ENCODE peak calls at places on chromosomes 7 and 10, in six cellular contexts. J is mesendoderm, D is mesenchymal stem cell, H is H1, K is H9, Z is IMR-90. G is an unnamed sample.

GRCh38 chr7:141513720-141514119 is 37.5 kb upstream of the AGK start:
- DNase-seq in D (no peak), J (no peak), Z (no peak), K (no peak), H (no peak), G (no peak)

GRCh38 chr10:110843031-110843430 is 28.7 kb upstream of the PDCD4 start:
- DNase-seq in D (no peak), Z (no peak), J (no peak), K (no peak), H (no peak), G (no peak)

GRCh38 chr7:122258971-122259370 is 45.6 kb downstream of the FEZF1 start:
- DNase-seq in H (no peak), D (no peak), K (no peak), J (no peak), Z (no peak), G (no peak)

GRCh38 chr7:105532709-105533460 is 884 bp downstream of the RINT1 start:
- DNase-seq in D (peak), Z (no peak), J (no peak), H (no peak), K (no peak), G (no peak)

GRCh38 chr10:44427479-44427878 is 42.6 kb upstream of the CXCL12 start:
- DNase-seq in K (no peak), J (no peak), Z (no peak), D (no peak), H (no peak), G (no peak)

GRCh38 chr7:10973942-10974716 is 457 bp downstream of the PHF14 start:
- DNase-seq in D (peak), H (no peak), J (peak), K (peak), Z (peak), G (no peak)

GRCh38 chr7:155206286-155207020 is 91.2 kb upstream of the INSIG1 start:
- DNase-seq in Z (peak), J (no peak), K (no peak), H (no peak), D (peak), G (no peak)

GRCh38 chr7:5457245-5457735 is 33.7 kb upstream of the TNRC18 start:
- DNase-seq in J (no peak), H (no peak), Z (no peak), K (no peak), D (no peak), G (no peak)

GRCh38 chr7:100824499-100825214 is 2.7 kb downstream of the EPHB4 start:
- DNase-seq in Z (no peak), K (no peak), J (no peak), H (no peak), D (no peak), G (no peak)

GRCh38 chr7:124033093-124033806 is 383 bp upstream of the TMEM229A start:
- DNase-seq in D (peak), J (peak), Z (no peak), K (peak), H (no peak), G (peak)

GRCh38 chr7:149175150-149175549 is 20.2 kb upstream of the ZNF282 start:
- DNase-seq in H (no peak), K (no peak), J (no peak), D (no peak), Z (no peak), G (no peak)

GRCh38 chr7:19122018-19122588 is 4.7 kb upstream of the TWIST1 start:
- DNase-seq in H (no peak), Z (peak), K (no peak), D (peak), J (peak), G (no peak)

GRCh38 chr7:90709501-90710465 is 113.7 kb downstream of the CDK14 start:
- DNase-seq in D (peak), J (peak), K (no peak), Z (peak), H (no peak), G (no peak)

GRCh38 chr7:88184848-88185304 is 35.0 kb downstream of the SRI start:
- DNase-seq in J (peak), D (no peak), H (no peak), Z (peak), K (no peak), G (no peak)

GRCh38 chr10:14749051-14749809 is 25.5 kb downstream of the FAM107B start:
- DNase-seq in K (no peak), D (no peak), H (no peak), Z (no peak), J (peak), G (no peak)

GRCh38 chr7:45969940-45970339 is 48.9 kb upstream of the IGFBP3 start:
- DNase-seq in J (no peak), K (no peak), Z (no peak), D (no peak), H (no peak), G (no peak)

GRCh38 chr7:112876877-112877276 is 86.7 kb upstream of the TMEM168 start:
- DNase-seq in K (no peak), D (peak), Z (peak), H (no peak), J (no peak), G (no peak)

GRCh38 chr10:15461353-15462108 is 90.4 kb upstream of the FAM171A1 start:
- DNase-seq in J (no peak), K (no peak), H (no peak), D (peak), Z (peak), G (no peak)

GRCh38 chr7:45921699-45922519 is 837 bp upstream of the IGFBP3 start:
- DNase-seq in K (peak), D (peak), Z (peak), H (peak), J (peak), G (peak)

GRCh38 chr10:78960316-78960800 is 108.4 kb upstream of the ZMIZ1 start:
- DNase-seq in K (no peak), J (no peak), Z (peak), D (peak), H (no peak), G (no peak)

GRCh38 chr10:63240807-63241206 is 107.7 kb downstream of the NRBF2 start:
- DNase-seq in D (no peak), J (no peak), Z (no peak), K (no peak), H (no peak), G (no peak)

GRCh38 chr10:48291190-48291589 is 15.3 kb upstream of the MAPK8 start:
- DNase-seq in D (no peak), Z (no peak), H (no peak), J (no peak), K (no peak), G (no peak)

GRCh38 chr7:72441791-72442190 is 29.7 kb upstream of the CALN1 start:
- DNase-seq in Z (no peak), K (no peak), D (no peak), J (peak), H (no peak), G (no peak)

GRCh38 chr7:75739796-75740672 is 1.3 kb upstream of the HIP1 start:
- DNase-seq in Z (peak), J (peak), H (no peak), K (no peak), D (peak), G (peak)

GRCh38 chr10:89062861-89063260 is 72.3 kb downstream of the FAS start:
- DNase-seq in J (no peak), H (no peak), K (no peak), Z (no peak), D (no peak), G (no peak)

GRCh38 chr7:115906690-115907089 is 123.9 kb downstream of the TFEC start:
- DNase-seq in D (no peak), K (no peak), H (no peak), J (no peak), Z (no peak), G (no peak)

GRCh38 chr10:99619090-99619800 is 994 bp downstream of the SLC25A28 start:
- DNase-seq in D (peak), J (no peak), K (no peak), Z (peak), H (no peak), G (no peak)

GRCh38 chr10:99619851-99620712 is at the start of gene SLC25A28:
- DNase-seq in Z (peak), H (peak), K (peak), J (peak), D (peak), G (peak)

GRCh38 chr10:99623919-99624318 is 3.7 kb upstream of the SLC25A28 start:
- DNase-seq in D (no peak), H (no peak), K (no peak), J (no peak), Z (no peak), G (no peak)

GRCh38 chr10:99620713-99621453 is 644 bp upstream of the SLC25A28 start:
- DNase-seq in Z (peak), D (peak), J (peak), H (no peak), K (peak), G (peak)

DNA sequence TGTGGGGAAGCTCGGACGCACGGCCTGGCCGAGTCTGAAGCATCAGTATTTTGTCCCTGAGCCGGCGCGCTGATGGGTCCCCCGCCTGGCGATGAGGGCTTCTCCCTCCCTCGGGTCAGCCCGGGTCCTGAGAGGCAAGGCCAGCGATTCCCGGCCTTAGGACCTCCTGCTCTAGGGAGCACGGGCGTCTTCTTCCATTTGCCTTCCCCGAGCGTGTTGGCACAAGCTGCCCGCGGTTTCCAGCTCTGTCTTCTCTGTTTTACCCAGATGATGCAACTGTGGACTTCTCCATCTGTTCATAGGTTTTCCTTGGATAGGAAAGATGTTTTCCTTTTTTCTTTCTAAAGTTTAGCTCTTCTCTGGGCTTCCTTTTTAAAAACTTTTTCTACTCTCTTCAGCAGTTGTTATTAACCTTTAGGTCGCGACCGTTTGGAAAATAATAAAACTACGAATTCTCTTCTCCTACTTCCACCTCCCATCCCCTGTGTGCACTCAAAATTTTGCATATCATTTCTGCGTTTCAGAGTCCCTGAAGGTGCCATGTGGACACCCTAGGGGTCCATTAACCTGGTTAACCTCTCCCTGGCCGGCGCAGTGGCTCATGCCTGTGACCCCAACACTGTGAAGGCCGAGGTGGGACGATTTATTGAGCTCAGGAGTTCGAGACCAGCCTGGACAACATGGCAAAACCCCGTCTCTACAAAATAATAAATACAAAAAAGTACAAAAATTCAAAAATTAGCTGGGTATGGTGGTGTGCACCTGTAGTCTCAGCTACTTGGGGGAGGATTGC is 1.4 kb upstream of the SLC25A28 start:
- DNase-seq in K (no peak), J (no peak), Z (no peak), H (no peak), D (no peak), G (no peak)
- H4K8ac ChIP-seq in K (no peak), J (no peak), Z (peak), H (peak), D (peak), G (no peak)

DNA sequence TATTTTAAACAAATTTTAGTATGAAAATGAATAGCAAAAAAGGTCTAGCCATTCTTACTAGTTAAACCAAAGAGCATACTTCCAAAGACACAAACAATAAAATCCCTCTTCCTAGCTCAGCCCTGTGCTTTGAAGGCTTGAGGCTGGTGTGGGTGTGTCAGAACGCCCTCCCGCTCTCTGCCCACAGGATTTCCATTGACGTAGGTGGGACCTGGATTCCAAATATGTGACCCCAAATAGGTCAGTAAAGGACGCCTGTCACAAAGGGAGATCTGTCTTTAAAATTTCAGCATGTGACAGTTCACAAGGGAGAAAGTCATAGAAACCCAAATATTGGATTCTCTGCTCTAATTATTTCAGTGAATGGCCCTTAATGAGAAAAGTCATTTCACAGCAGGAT is 39.9 kb upstream of the LYZL1 start:
- DNase-seq in Z (no peak), D (no peak), K (no peak), H (no peak), J (no peak), G (no peak)
- H4K8ac ChIP-seq in Z (no peak), D (no peak), K (no peak), H (no peak), J (no peak), G (no peak)

GRCh38 chr10:20156511-20156910 is 340.3 kb downstream of the PLXDC2 start:
- DNase-seq in Z (no peak), J (no peak), K (no peak), D (no peak), H (no peak), G (no peak)

DNA sequence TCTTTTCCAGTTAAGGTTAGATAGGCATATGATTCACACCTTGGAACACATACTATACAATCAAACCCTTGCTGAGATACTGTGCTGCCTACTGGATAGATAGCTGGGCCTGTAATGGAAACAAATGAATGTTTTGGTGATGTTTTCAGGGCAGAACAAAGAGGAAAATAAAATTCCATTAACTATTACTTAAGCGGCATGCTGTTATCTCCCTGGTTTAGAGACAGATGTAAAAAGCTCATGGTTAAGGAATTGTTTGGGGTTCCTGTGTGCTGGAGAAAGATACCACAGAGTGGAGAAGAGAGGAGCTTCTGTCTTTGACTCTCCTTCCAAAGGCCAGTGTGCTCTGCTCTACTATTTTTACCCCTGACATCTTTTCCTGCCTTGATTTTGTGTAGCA is 341.1 kb downstream of the PLXDC2 start:
- DNase-seq in K (no peak), D (no peak), Z (no peak), J (peak), H (no peak), G (no peak)
- H4K8ac ChIP-seq in K (no peak), D (no peak), Z (no peak), J (no peak), H (no peak), G (no peak)

GRCh38 chr10:93115661-93116383 is 42.1 kb downstream of the CYP26A1 start:
- DNase-seq in H (peak), K (peak), Z (peak), J (peak), D (peak), G (peak)
- H4K8ac ChIP-seq in H (no peak), K (no peak), Z (no peak), J (no peak), D (no peak), G (no peak)

GRCh38 chr10:35237766-35238512 is 98.4 kb upstream of the CCNY start:
- DNase-seq in H (no peak), Z (no peak), D (no peak), J (no peak), K (no peak), G (no peak)
- H4K8ac ChIP-seq in H (no peak), Z (no peak), D (no peak), J (no peak), K (no peak), G (no peak)

GRCh38 chr7:135812151-135812550 is 63.5 kb upstream of the FAM180A start:
- DNase-seq in Z (no peak), H (no peak), J (no peak), D (no peak), K (no peak), G (no peak)

GRCh38 chr7:135822396-135822795 is 73.8 kb upstream of the FAM180A start:
- DNase-seq in J (no peak), H (no peak), Z (no peak), K (no peak), D (no peak), G (no peak)

DNA sequence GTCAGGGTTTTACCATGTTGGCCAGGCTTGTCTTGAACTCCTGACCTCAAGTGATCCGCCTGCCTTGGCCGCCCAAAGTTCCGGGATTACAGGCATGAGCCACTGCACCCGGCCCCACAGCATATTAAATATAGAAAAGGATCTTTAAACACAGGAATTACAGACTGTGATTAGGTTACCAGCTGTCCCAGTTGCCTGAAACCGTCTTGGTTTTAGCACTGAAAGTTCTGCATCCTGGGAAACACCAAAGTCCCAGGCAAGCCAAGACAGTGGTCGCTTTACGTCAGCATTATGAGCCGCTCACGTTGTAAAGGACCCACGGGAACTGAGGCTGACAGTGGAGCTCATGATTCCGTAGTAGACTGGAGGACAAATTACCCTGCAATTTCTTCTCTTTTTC is 69.0 kb upstream of the FAM180A start:
- DNase-seq in K (no peak), J (no peak), D (no peak), Z (no peak), H (no peak), G (no peak)
- H4K8ac ChIP-seq in K (no peak), J (no peak), D (no peak), Z (no peak), H (no peak), G (no peak)

DNA sequence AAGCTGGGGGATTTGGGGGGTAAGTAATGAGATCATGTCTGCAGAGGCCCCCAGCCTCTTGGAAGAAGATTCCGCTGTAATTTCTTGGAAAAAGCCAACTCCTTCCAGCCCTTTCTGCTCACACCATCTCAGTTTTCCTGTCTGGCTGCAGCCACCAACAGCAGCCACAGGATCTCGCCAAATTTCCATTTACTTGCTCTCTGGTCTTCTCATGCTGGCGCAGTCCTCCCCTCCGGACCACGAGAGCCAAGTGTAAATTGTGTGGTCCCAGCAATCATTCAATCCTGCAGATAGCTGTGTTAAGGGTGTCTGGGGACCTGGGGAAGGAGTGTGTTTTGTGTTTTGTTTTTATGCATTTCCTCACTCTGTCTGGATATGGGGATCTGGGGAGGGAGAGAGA is 49.5 kb downstream of the ASB13 start:
- DNase-seq in H (no peak), K (no peak), D (no peak), Z (no peak), J (no peak), G (no peak)
- H4K8ac ChIP-seq in H (no peak), K (no peak), D (no peak), Z (no peak), J (no peak), G (no peak)

DNA sequence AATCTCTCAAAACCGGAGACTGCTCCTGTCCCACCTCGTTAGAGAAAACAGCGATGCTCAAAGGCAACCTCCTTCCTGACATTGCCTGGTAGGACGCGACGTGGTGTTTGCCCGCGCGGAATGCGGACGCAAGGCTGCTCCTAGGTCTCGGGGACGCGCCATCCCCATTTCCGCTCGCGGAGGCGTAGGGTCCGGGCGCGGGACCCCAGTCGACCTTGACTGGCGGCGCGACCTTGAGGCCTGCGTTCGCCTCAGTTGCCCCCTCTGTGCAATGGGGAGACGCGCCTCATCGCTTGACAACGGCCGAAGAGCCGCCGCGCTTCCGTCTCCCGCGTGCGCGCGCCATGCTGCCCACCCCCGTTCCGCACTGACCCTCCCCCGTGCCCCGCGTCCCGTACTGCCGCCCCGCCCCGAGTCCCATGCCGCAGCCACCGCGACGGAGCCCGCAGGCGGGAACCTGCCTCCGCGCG is 412 bp upstream of the PPIA start:
- DNase-seq in Z (peak), J (peak), K (no peak), H (peak), D (peak), G (no peak)
- H4K8ac ChIP-seq in Z (peak), J (no peak), K (no peak), H (peak), D (peak), G (peak)

DNA sequence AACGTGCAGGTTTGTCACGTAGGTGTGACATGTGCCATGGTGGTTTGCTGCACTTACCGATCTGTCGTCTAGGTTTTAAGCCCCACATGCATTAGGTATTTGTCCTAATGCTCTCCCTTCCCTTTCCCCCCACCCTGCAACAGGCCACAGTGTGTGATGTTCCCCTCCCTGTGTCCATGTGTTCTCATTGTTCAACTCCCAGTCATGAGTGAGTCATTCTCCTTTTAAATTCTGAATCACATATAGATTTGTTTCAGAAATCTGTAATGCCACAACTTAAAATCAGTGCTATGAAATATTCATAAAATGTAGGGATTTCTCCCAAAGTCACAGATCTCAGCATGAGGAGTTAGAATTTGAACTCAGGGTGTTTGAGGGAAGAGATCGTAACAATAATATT is 552.5 kb upstream of the MBL2 start:
- DNase-seq in K (no peak), H (no peak), Z (peak), D (no peak), J (no peak), G (no peak)
- H4K8ac ChIP-seq in K (no peak), H (no peak), Z (no peak), D (no peak), J (no peak), G (no peak)